ENCODE peak calls at places on chromosome 6, in five cellular contexts. K, F, M, Y and H are unnamed samples.

GRCh38 chr6:73669005-73669404 is 15.2 kb upstream of the SLC17A5 start:
- DNase-seq in K (no peak), M (no peak), F (no peak), Y (no peak), H (no peak)

GRCh38 chr6:96522469-96523009 is 933 bp downstream of the UFL1 start:
- DNase-seq in Y (no peak), F (no peak), M (no peak), K (no peak), H (peak; percentile 6)

GRCh38 chr6:112600168-112600567 is 253.0 kb downstream of the RFPL4B start:
- DNase-seq in K (no peak), M (no peak), F (no peak), Y (no peak), H (no peak)

GRCh38 chr6:18280084-18280483 is 15.8 kb upstream of the DEK start:
- DNase-seq in Y (no peak), F (no peak), K (no peak), M (peak; percentile 77), H (no peak)

GRCh38 chr6:87846446-87846845 is 144.4 kb upstream of the AKIRIN2 start:
- DNase-seq in F (no peak), Y (no peak), K (no peak), M (peak; percentile 40), H (no peak)

GRCh38 chr6:131015192-131015591 is 47.9 kb downstream of the EPB41L2 start:
- DNase-seq in Y (no peak), K (no peak), F (no peak), M (no peak), H (no peak)

GRCh38 chr6:156407334-156407733 is 369.8 kb upstream of the ARID1B start:
- DNase-seq in K (no peak), Y (no peak), F (no peak), M (no peak), H (no peak)

GRCh38 chr6:82906951-82907350 is 158.7 kb downstream of the UBE3D start:
- DNase-seq in K (no peak), Y (no peak), F (no peak), M (peak; percentile 70), H (peak; percentile 23)

GRCh38 chr6:157432231-157432630 is 51.2 kb downstream of the ZDHHC14 start:
- DNase-seq in M (peak; percentile 60), F (no peak), Y (no peak), K (no peak), H (no peak)

GRCh38 chr6:47628448-47629272 is 69.7 kb upstream of the ADGRF4 start:
- DNase-seq in K (no peak), M (no peak), F (no peak), Y (no peak), H (no peak)

GRCh38 chr6:124670801-124671200 is 291.4 kb upstream of the RNF217 start:
- DNase-seq in F (no peak), M (no peak), K (no peak), Y (no peak), H (no peak)

GRCh38 chr6:91276315-91276714 is 689.4 kb upstream of the MAP3K7 start:
- DNase-seq in F (no peak), Y (no peak), K (no peak), M (peak; percentile 16), H (no peak)

GRCh38 chr6:44250067-44250717 is 3.3 kb downstream of the HSP90AB1 start:
- DNase-seq in Y (no peak), F (no peak), M (no peak), K (no peak), H (no peak)

GRCh38 chr6:125647391-125647790 is 102.0 kb upstream of the HEY2 start:
- DNase-seq in Y (no peak), F (no peak), M (no peak), K (no peak), H (no peak)

GRCh38 chr6:117078624-117079023 is 186.7 kb upstream of the VGLL2 start:
- DNase-seq in K (no peak), F (no peak), M (no peak), Y (no peak), H (no peak)

GRCh38 chr6:11604215-11604614 is 66.7 kb downstream of the TMEM170B start:
- DNase-seq in K (no peak), M (no peak), Y (no peak), F (no peak), H (no peak)

GRCh38 chr6:152816055-152816454 is 65.5 kb downstream of the VIP start:
- DNase-seq in K (no peak), F (no peak), Y (no peak), M (no peak), H (no peak)

GRCh38 chr6:136405410-136406029 is 115.9 kb upstream of the BCLAF1 start:
- DNase-seq in M (no peak), K (no peak), Y (no peak), F (no peak), H (no peak)

GRCh38 chr6:10078581-10078980 is 336.3 kb downstream of the TFAP2A start:
- DNase-seq in Y (no peak), M (no peak), K (no peak), F (no peak), H (no peak)

GRCh38 chr6:162712694-162713093 is 14.9 kb downstream of the PRKN start:
- DNase-seq in M (no peak), Y (no peak), K (no peak), F (no peak), H (no peak)

GRCh38 chr6:156582509-156582992 is 194.6 kb upstream of the ARID1B start:
- DNase-seq in Y (no peak), K (no peak), F (no peak), M (no peak), H (no peak)

GRCh38 chr6:169953686-169954085 is 202.3 kb downstream of the ERMARD start:
- DNase-seq in F (no peak), M (no peak), K (no peak), Y (no peak), H (no peak)

DNA sequence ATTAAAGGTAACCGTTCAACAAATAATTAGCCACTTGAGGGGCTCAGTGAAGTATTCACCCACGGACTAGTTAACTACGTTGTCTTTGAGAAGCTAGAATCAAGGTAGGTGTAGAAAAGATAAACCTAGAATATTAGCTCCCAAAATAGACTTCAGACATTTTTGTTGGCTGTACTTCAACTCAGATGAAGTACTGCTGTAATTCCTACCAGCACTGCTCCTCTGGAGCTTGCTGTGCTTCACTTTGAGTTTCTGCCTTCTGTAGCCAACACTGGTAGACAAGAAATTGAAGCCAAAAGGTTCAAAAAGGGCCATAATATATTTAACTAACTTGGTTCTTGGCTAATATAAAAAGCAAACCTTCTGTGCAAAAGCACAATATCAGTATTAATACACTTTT is 18.8 kb upstream of the SDHAF4 start:
- DNase-seq in F (no peak), M (no peak), K (no peak), Y (no peak), H (no peak)
- H3K27ac ChIP-seq in F (peak overlapping the region; percentile 50), M (no peak overlapping the region), K (no peak overlapping the region), Y (no peak overlapping the region), H (no peak overlapping the region)

GRCh38 chr6:168333039-168333438 is 13.5 kb upstream of the DACT2 start:
- DNase-seq in K (peak; percentile 42), F (no peak), M (no peak), Y (no peak), H (no peak)
- TF ChIP-seq CTCF in K (no peak), F (no peak), M (peak; percentile 30), Y (no peak), H (peak; percentile 26)

GRCh38 chr6:110548124-110548847 is 71.9 kb upstream of the SLC22A16 start:
- DNase-seq in K (no peak), M (no peak), F (no peak), Y (no peak), H (no peak)
- H3K27ac ChIP-seq in K (no peak overlapping the region), M (peak overlapping the region; percentile 93), F (no peak overlapping the region), Y (no peak overlapping the region), H (peak overlapping the region; percentile 38)

GRCh38 chr6:137866914-137867684 is at the start of gene TNFAIP3:
- DNase-seq in M (peak; percentile 90), K (peak; percentile 74), F (peak; percentile 91), Y (peak; percentile 80), H (peak; percentile 91)

GRCh38 chr6:137863126-137863996 is 3.7 kb upstream of the TNFAIP3 start:
- DNase-seq in Y (no peak), M (no peak), K (no peak), F (no peak), H (no peak)

GRCh38 chr6:137866200-137866913 is 702 bp upstream of the TNFAIP3 start:
- DNase-seq in M (peak; percentile 16), F (peak; percentile 42), Y (peak; percentile 21), K (no peak), H (no peak)

GRCh38 chr6:137862419-137863125 is 4.5 kb upstream of the TNFAIP3 start:
- DNase-seq in Y (no peak), K (no peak), M (no peak), F (no peak), H (no peak)

GRCh38 chr6:137864812-137865508 is 2.1 kb upstream of the TNFAIP3 start:
- DNase-seq in Y (no peak), F (no peak), M (no peak), K (no peak), H (no peak)
- TF ChIP-seq CTCF in Y (no peak), F (no peak), M (no peak), K (no peak), H (no peak)

GRCh38 chr6:43093361-43094289 is 17.5 kb downstream of the PTK7 start:
- DNase-seq in K (no peak), Y (no peak), F (peak; percentile 73), M (no peak), H (no peak)

GRCh38 chr6:43096451-43097097 is 20.5 kb downstream of the PTK7 start:
- DNase-seq in K (no peak), F (no peak), M (peak; percentile 94), Y (no peak), H (peak; percentile 42)

GRCh38 chr6:43097098-43097489 is 21.0 kb downstream of the PTK7 start:
- DNase-seq in M (peak; percentile 19), Y (no peak), K (no peak), F (no peak), H (no peak)

GRCh38 chr6:43097502-43097901 is 21.4 kb downstream of the PTK7 start:
- DNase-seq in F (no peak), M (no peak), K (no peak), Y (no peak), H (no peak)

DNA sequence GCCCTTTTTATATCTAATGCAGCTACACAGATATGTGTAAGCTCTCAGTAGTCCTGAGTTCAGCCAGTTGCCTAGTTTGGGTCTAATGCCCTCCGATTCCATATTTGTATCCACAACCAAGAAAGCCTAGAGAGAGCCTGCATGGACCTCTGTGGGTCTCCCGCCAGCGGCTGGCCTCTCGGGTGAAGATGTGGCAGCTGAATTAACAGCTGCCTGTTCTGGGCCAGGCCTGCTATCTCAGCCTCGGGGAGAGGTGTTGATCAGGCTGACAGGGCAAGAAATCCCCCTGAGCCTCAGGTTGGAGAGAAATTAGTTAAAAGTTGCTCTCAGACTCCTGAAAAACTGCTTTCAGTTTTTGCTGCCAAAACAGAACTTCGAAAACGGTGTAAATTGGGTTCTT is 19.8 kb downstream of the PTK7 start:
- DNase-seq in Y (no peak), K (no peak), F (no peak), M (no peak), H (no peak)
- H3K27ac ChIP-seq in Y (no peak overlapping the region), K (no peak overlapping the region), F (no peak overlapping the region), M (peak overlapping the region; percentile 70), H (no peak overlapping the region)